ENCODE peak calls at places on chromosomes 11 and 22, in seven cellular contexts. X is caudate nucleus, C is RPMI8226, T is COLO829, O is NCI-H774, J is GM13976, E is NCI-H1092 treated with DMSO at 0.1 percent for 48 hours. N is an unnamed sample.

GRCh38 chr11:45285931-45286632 is at the start of gene SYT13:
- DNase-seq in X (no peak), O (peak; percentile 75), T (no peak), E (peak; percentile 79), C (no peak), J (no peak), N (no peak)

GRCh38 chr11:119417726-119418540 is 5.0 kb downstream of the THY1 start:
- DNase-seq in C (no peak), J (no peak), T (no peak), E (no peak), X (peak; percentile 75), O (no peak), N (peak; percentile 94)

GRCh38 chr11:44531636-44532035 is 33.8 kb upstream of the CD82 start:
- DNase-seq in J (peak; percentile 16), T (no peak), O (no peak), X (no peak), E (no peak), C (no peak), N (no peak)

GRCh38 chr22:17941501-17942406 is 82.6 kb downstream of the MICAL3 start:
- DNase-seq in C (no peak), E (no peak), T (no peak), O (no peak), J (no peak), X (no peak), N (no peak)

GRCh38 chr22:42688241-42688913 is 32.3 kb downstream of the A4GALT start:
- DNase-seq in E (peak; percentile 67), O (no peak), X (peak; percentile 11), T (peak; percentile 86), C (no peak), J (no peak), N (peak; percentile 97)

GRCh38 chr22:23781065-23781464 is 5.7 kb upstream of the SMARCB1 start:
- DNase-seq in E (no peak), O (no peak), T (no peak), C (no peak), X (peak; percentile 69), J (no peak), N (no peak)

GRCh38 chr11:111421251-111421650 is 42.2 kb upstream of the POU2AF1 start:
- DNase-seq in E (no peak), X (no peak), T (no peak), J (no peak), O (no peak), C (no peak), N (no peak)

GRCh38 chr11:19931141-19931767 is 218.6 kb downstream of the NAV2 start:
- DNase-seq in O (no peak), J (no peak), X (no peak), T (no peak), C (no peak), E (no peak), N (no peak)

GRCh38 chr11:69914286-69915150 is 95.3 kb upstream of the FGF3 start:
- DNase-seq in T (no peak), E (no peak), O (no peak), X (no peak), J (no peak), C (no peak), N (no peak)

GRCh38 chr22:44541671-44542319 is 43.8 kb upstream of the RTL6 start:
- DNase-seq in J (no peak), E (no peak), C (no peak), T (no peak), O (no peak), X (no peak), N (no peak)

GRCh38 chr22:31241200-31241599 is 29.1 kb downstream of the LIMK2 start:
- DNase-seq in C (no peak), T (no peak), O (no peak), E (no peak), J (no peak), X (no peak), N (peak; percentile 68)

GRCh38 chr11:63698976-63699733 is 17.9 kb downstream of the RTN3 start:
- DNase-seq in C (no peak), X (no peak), E (no peak), J (no peak), O (no peak), T (no peak), N (no peak)

N was measured in renal cortical epithelial cell.